ENCODE peak calls at places on chromosome 21, in nine cellular contexts. E, O, F, K, A, G, J, Y and M are unnamed samples.

GRCh38 chr21:26124896-26125295 is 45.7 kb downstream of the APP start:
- DNase-seq in K (no peak), G (no peak), O (no peak), Y (no peak), A (no peak), E (no peak), F (no peak), J (no peak), M (no peak)

GRCh38 chr21:42199488-42200463 is 19.2 kb upstream of the ABCG1 start:
- DNase-seq in Y (peak), G (no peak), A (no peak), F (no peak), E (peak), O (no peak), K (no peak), J (peak), M (peak)

GRCh38 chr21:38289697-38290096 is 32.9 kb downstream of the KCNJ15 start:
- DNase-seq in J (peak), A (no peak), K (no peak), Y (peak), F (no peak), E (no peak), G (peak), O (no peak), M (no peak)

GRCh38 chr21:28885853-28886177 is 106.9 kb downstream of the LTN1 start:
- DNase-seq in K (no peak), E (no peak), O (no peak), F (no peak), J (peak), Y (no peak), A (no peak), G (no peak), M (no peak)

GRCh38 chr21:43343095-43343991 is 83.6 kb downstream of the SIK1 start:
- DNase-seq in G (no peak), J (no peak), A (no peak), Y (no peak), O (no peak), K (no peak), E (no peak), F (no peak), M (no peak)

GRCh38 chr21:29430030-29430429 is 131.3 kb downstream of the BACH1 start:
- DNase-seq in E (no peak), J (no peak), G (no peak), F (no peak), A (no peak), K (no peak), O (no peak), Y (no peak), M (no peak)

GRCh38 chr21:43290529-43291346 is 121.9 kb downstream of the CRYAA start:
- DNase-seq in A (no peak), F (no peak), O (no peak), Y (no peak), E (no peak), K (no peak), J (no peak), G (no peak), M (no peak)

GRCh38 chr21:34984356-34984755 is 64.7 kb downstream of the RUNX1 start:
- DNase-seq in A (no peak), J (no peak), E (no peak), G (no peak), F (no peak), Y (no peak), K (no peak), O (no peak), M (no peak)

GRCh38 chr21:36889401-36889800 is 77.1 kb downstream of the HLCS start:
- DNase-seq in O (no peak), A (no peak), Y (no peak), F (no peak), K (no peak), J (no peak), E (no peak), G (peak), M (no peak)

GRCh38 chr21:27772816-27773215 is 805.9 kb upstream of the ADAMTS5 start:
- DNase-seq in E (no peak), F (no peak), K (no peak), J (no peak), G (no peak), O (no peak), Y (no peak), A (no peak), M (no peak)

GRCh38 chr21:45973475-45974072 is 8.0 kb upstream of the COL6A1 start:
- DNase-seq in G (peak), E (no peak), J (peak), A (peak), K (peak), F (peak), O (peak), Y (peak), M (peak)

GRCh38 chr21:39610705-39611104 is 2.0 kb upstream of the B3GALT5 start:
- DNase-seq in A (no peak), Y (peak), J (no peak), G (no peak), E (peak), O (no peak), K (no peak), F (no peak), M (no peak)

GRCh38 chr21:15211491-15212133 is 146.8 kb upstream of the NRIP1 start:
- DNase-seq in O (no peak), F (no peak), G (no peak), K (no peak), A (no peak), E (no peak), Y (no peak), J (no peak), M (peak)

GRCh38 chr21:38804617-38805281 is 980 bp upstream of the ETS2 start:
- DNase-seq in A (peak), Y (peak), F (peak), K (peak), E (peak), G (peak), J (peak), O (no peak), M (peak)

GRCh38 chr21:14880922-14881321 is 183.9 kb downstream of the NRIP1 start:
- DNase-seq in J (peak), E (no peak), O (no peak), F (no peak), A (no peak), K (no peak), Y (peak), G (no peak), M (no peak)

GRCh38 chr21:46082638-46083270 is 15.2 kb upstream of the COL6A2 start:
- DNase-seq in E (peak), J (no peak), O (no peak), A (no peak), F (no peak), K (no peak), G (no peak), Y (no peak), M (no peak)

GRCh38 chr21:27649323-27649722 is 682.4 kb upstream of the ADAMTS5 start:
- DNase-seq in K (no peak), E (no peak), G (no peak), Y (peak), F (no peak), O (no peak), A (no peak), J (peak), M (no peak)

GRCh38 chr21:28421716-28422480 is 570.8 kb downstream of the LTN1 start:
- DNase-seq in G (no peak), K (no peak), Y (no peak), F (no peak), O (no peak), J (peak), A (no peak), E (no peak), M (no peak)

GRCh38 chr21:37415938-37416337 is 49.4 kb downstream of the DYRK1A start:
- DNase-seq in J (no peak), K (no peak), E (no peak), Y (no peak), G (no peak), A (no peak), F (no peak), O (no peak), M (no peak)

GRCh38 chr21:42239973-42240372 is 21.0 kb downstream of the ABCG1 start:
- DNase-seq in E (peak), J (no peak), A (no peak), O (no peak), K (no peak), Y (no peak), F (no peak), G (no peak), M (no peak)

GRCh38 chr21:35011681-35012080 is 37.4 kb downstream of the RUNX1 start:
- DNase-seq in A (no peak), K (no peak), J (no peak), F (no peak), G (no peak), O (no peak), Y (peak), E (peak), M (no peak)

GRCh38 chr21:42016364-42016985 is 6.3 kb upstream of the ZBTB21 start:
- DNase-seq in Y (peak), K (no peak), O (no peak), A (no peak), F (no peak), J (no peak), E (peak), G (no peak), M (no peak)

GRCh38 chr21:45006536-45007079 is 66.8 kb downstream of the SLX9 start:
- DNase-seq in Y (no peak), K (no peak), J (no peak), E (no peak), F (no peak), O (no peak), G (no peak), A (no peak), M (no peak)

GRCh38 chr21:40925481-40925880 is 78.5 kb upstream of the DSCAM start:
- DNase-seq in O (no peak), A (no peak), G (no peak), J (no peak), F (no peak), K (no peak), Y (no peak), E (no peak), M (no peak)

GRCh38 chr21:42389449-42389835 is 6.4 kb downstream of the TMPRSS3 start:
- DNase-seq in G (no peak), Y (no peak), E (no peak), A (no peak), J (no peak), K (no peak), O (no peak), F (no peak), M (no peak)

GRCh38 chr21:42198949-42199348 is 20.0 kb upstream of the ABCG1 start:
- DNase-seq in O (no peak), K (no peak), Y (no peak), J (no peak), A (no peak), E (no peak), F (no peak), G (no peak), M (no peak)

GRCh38 chr21:45073301-45074047 is 906 bp upstream of the ADARB1 start:
- DNase-seq in J (peak), A (no peak), E (peak), O (no peak), Y (peak), G (peak), F (peak), K (no peak), M (no peak)

GRCh38 chr21:45035477-45035848 is 38.9 kb upstream of the ADARB1 start:
- DNase-seq in E (no peak), K (no peak), O (no peak), A (no peak), F (no peak), Y (no peak), J (no peak), G (no peak), M (no peak)

GRCh38 chr21:35275776-35276175 is 226.7 kb upstream of the RUNX1 start:
- DNase-seq in G (no peak), F (no peak), A (no peak), O (no peak), K (no peak), J (no peak), Y (peak), E (no peak), M (no peak)

GRCh38 chr21:33206771-33207290 is 22.9 kb upstream of the IFNAR2 start:
- DNase-seq in J (no peak), E (no peak), A (no peak), O (no peak), G (no peak), Y (no peak), F (no peak), K (no peak), M (no peak)

GRCh38 chr21:26394341-26394740 is 178.7 kb downstream of the CYYR1 start:
- DNase-seq in K (no peak), A (no peak), Y (no peak), E (no peak), F (no peak), G (no peak), O (no peak), J (peak), M (no peak)

GRCh38 chr21:36478207-36478701 is 1.7 kb downstream of the CLDN14 start:
- DNase-seq in Y (peak), J (peak), F (peak), K (no peak), O (peak), A (no peak), G (no peak), E (no peak), M (no peak)

GRCh38 chr21:31913191-31913608 is 40.4 kb downstream of the HUNK start:
- DNase-seq in K (no peak), F (no peak), A (no peak), Y (no peak), E (peak), J (no peak), G (no peak), O (no peak), M (no peak)

GRCh38 chr21:16605588-16605987 is 875.8 kb downstream of the USP25 start:
- DNase-seq in Y (no peak), K (no peak), G (no peak), J (no peak), O (no peak), A (no peak), F (no peak), E (no peak), M (no peak)

GRCh38 chr21:28615276-28615675 is 377.4 kb downstream of the LTN1 start:
- DNase-seq in Y (peak), E (no peak), A (no peak), O (no peak), F (no peak), J (peak), G (no peak), K (no peak), M (no peak)

GRCh38 chr21:46597031-46597430 is 7.9 kb downstream of the S100B start:
- DNase-seq in J (no peak), A (no peak), E (peak), G (no peak), F (no peak), O (no peak), K (no peak), Y (no peak), M (no peak)